ENCODE peak calls at places on chromosomes 2 and 18, in ten cellular contexts. K is breast epithelium; I is Peyer's patch; U is left ventricle myocardium inferior; T is CD4-positive, alpha-beta memory T cell; P is GM23248; V is sigmoid colon; J is cardiac muscle cell; W is effector memory CD4-positive, alpha-beta T cell; C is H1. Q is an unnamed sample.

GRCh38 chr18:8803063-8803795 is 97.9 kb downstream of the MTCL1 start:
- DNase-seq in P (no peak), T (no peak), W (no peak), J (no peak), C (no peak), K (no peak), U (no peak), I (no peak), V (no peak), Q (no peak)

GRCh38 chr2:212945526-212945925 is 205.9 kb downstream of the IKZF2 start:
- DNase-seq in K (no peak), P (no peak), C (no peak), V (no peak), T (no peak), U (no peak), I (no peak), J (no peak), W (no peak), Q (no peak)

GRCh38 chr2:157900203-157900602 is 24.1 kb upstream of the ACVR1 start:
- DNase-seq in J (no peak), K (no peak), V (no peak), I (no peak), T (no peak), U (no peak), W (no peak), P (no peak), C (no peak), Q (no peak)

GRCh38 chr2:203869610-203870042 is 2.1 kb downstream of the CTLA4 start:
- DNase-seq in J (no peak), C (no peak), I (no peak), P (no peak), W (peak; percentile 21), T (peak; percentile 80), V (no peak), U (no peak), K (no peak), Q (no peak)

GRCh38 chr2:9250498-9251153 is 44.0 kb downstream of the ASAP2 start:
- DNase-seq in J (no peak), I (no peak), P (no peak), U (no peak), V (no peak), K (no peak), T (no peak), W (no peak), C (no peak), Q (no peak)

GRCh38 chr2:140949932-140950331 is 1180.9 kb downstream of the LRP1B start:
- DNase-seq in T (no peak), V (no peak), K (no peak), W (no peak), J (no peak), U (no peak), P (no peak), C (no peak), I (no peak), Q (no peak)

GRCh38 chr2:65232636-65233035 is 5.0 kb downstream of the ACTR2 start:
- DNase-seq in J (no peak), W (no peak), U (no peak), V (no peak), P (peak; percentile 84), C (no peak), I (no peak), K (no peak), T (no peak), Q (no peak)

GRCh38 chr2:28997237-28997846 is 16.2 kb downstream of the TOGARAM2 start:
- DNase-seq in I (no peak), P (peak; percentile 73), U (no peak), C (no peak), T (no peak), V (no peak), K (no peak), J (no peak), W (no peak), Q (peak; percentile 19)

GRCh38 chr2:96897491-96898134 is 27.7 kb upstream of the SEMA4C start:
- DNase-seq in K (no peak), U (no peak), P (peak; percentile 44), C (no peak), I (no peak), V (no peak), J (no peak), T (no peak), W (no peak), Q (no peak)

GRCh38 chr2:30628341-30628740 is 178.9 kb downstream of the CAPN13 start:
- DNase-seq in T (no peak), V (no peak), W (no peak), P (peak; percentile 12), I (no peak), C (no peak), K (no peak), J (no peak), U (no peak), Q (no peak)

GRCh38 chr2:27050996-27051901 is at the start of gene AGBL5:
- DNase-seq in I (peak; percentile 96), U (peak; percentile 95), V (peak; percentile 99), C (peak; percentile 84), T (peak; percentile 98), J (peak; percentile 94), P (peak; percentile 92), K (peak; percentile 97), W (peak; percentile 95), Q (peak; percentile 96)

GRCh38 chr2:186493564-186494085 is 7.6 kb downstream of the ZC3H15 start:
- DNase-seq in V (no peak), U (no peak), P (no peak), I (no peak), W (no peak), K (no peak), C (no peak), J (no peak), T (no peak), Q (no peak)

GRCh38 chr18:43420950-43421349 is 143.7 kb upstream of the SYT4 start:
- DNase-seq in V (no peak), P (no peak), J (peak; percentile 9), I (no peak), T (no peak), W (no peak), C (no peak), K (no peak), U (no peak), Q (no peak)

GRCh38 chr2:55111570-55112228 is 61.4 kb upstream of the RTN4 start:
- DNase-seq in I (no peak), C (peak; percentile 33), P (peak; percentile 97), W (no peak), V (peak; percentile 92), K (no peak), U (peak; percentile 36), J (peak; percentile 25), T (no peak), Q (peak; percentile 47)

GRCh38 chr2:132668986-132669853 is 785 bp downstream of the LYPD1 start:
- DNase-seq in U (no peak), I (no peak), W (no peak), T (no peak), J (peak; percentile 32), K (no peak), V (no peak), C (no peak), P (peak; percentile 28), Q (peak; percentile 37)

GRCh38 chr2:132669854-132670103 is 226 bp downstream of the LYPD1 start:
- DNase-seq in U (no peak), W (no peak), K (no peak), V (no peak), I (no peak), C (no peak), J (peak; percentile 67), T (no peak), P (peak; percentile 38), Q (no peak)

GRCh38 chr2:132668189-132668833 is 1.7 kb downstream of the LYPD1 start:
- DNase-seq in C (no peak), T (no peak), K (no peak), V (no peak), U (no peak), P (no peak), J (peak; percentile 62), I (no peak), W (no peak), Q (no peak)

GRCh38 chr2:132670961-132671781 is 1.2 kb upstream of the LYPD1 start:
- DNase-seq in U (no peak), I (no peak), V (no peak), J (no peak), K (no peak), W (no peak), T (no peak), C (no peak), P (peak; percentile 65), Q (no peak)

GRCh38 chr2:132670104-132670960 is at the start of gene LYPD1:
- DNase-seq in W (no peak), U (peak; percentile 18), J (peak; percentile 34), I (no peak), C (no peak), V (peak; percentile 59), T (no peak), K (no peak), P (peak; percentile 16), Q (peak; percentile 52)
- H3K27me3 ChIP-seq in W (no peaks in the 10 kb centered on the region), U (peaks cover 90% of the 10 kb centered on the region), J (peaks cover 98% of the 10 kb centered on the region), I (no peaks in the 10 kb centered on the region), C (peaks cover 14% of the 10 kb centered on the region), V (peaks cover 31% of the 10 kb centered on the region), T (no peaks in the 10 kb centered on the region), K (peaks cover 21% of the 10 kb centered on the region), P (peaks cover 46% of the 10 kb centered on the region), Q (no peaks in the 10 kb centered on the region)

DNA sequence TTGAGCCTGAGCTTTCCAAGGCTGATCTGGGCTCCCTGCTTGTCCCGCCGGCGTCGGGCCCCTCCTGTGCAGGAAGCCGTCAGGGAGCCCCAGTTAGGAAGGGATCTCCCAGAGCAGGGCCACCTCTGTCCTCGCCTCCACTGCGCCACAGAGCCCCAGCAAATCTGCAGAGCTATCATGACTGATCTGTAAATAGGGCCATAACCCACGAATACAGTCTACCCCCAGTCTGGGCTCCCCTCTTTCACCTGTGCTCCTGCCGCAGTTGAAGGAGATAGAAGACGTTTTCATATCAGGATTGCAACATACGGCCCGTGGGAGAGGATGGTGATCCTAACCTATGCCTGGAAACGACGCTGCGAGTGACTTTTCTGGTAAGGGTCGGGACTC is 138.7 kb downstream of the PTGR3 start:
- DNase-seq in K (no peak), U (no peak), V (no peak), T (no peak), P (no peak), C (no peak), W (no peak), J (no peak), I (no peak), Q (no peak)
- H3K4me3 ChIP-seq in K (no peak overlapping the region), U (peak overlapping the region; percentile 52), V (no peak overlapping the region), T (no peak overlapping the region), P (no peak overlapping the region), C (no peak overlapping the region), W (peak overlapping the region; percentile 45), J (no peak overlapping the region), I (peak overlapping the region; percentile 0), Q (no peak overlapping the region)

GRCh38 chr2:42059261-42059898 is 11.6 kb downstream of the PKDCC start:
- DNase-seq in K (no peak), P (no peak), J (no peak), T (no peak), V (no peak), C (no peak), I (no peak), U (no peak), W (no peak), Q (no peak)
- H3K4me1 ChIP-seq in K (no peaks in the 10 kb centered on the region), P (no peaks in the 10 kb centered on the region), J (peaks cover 38% of the 10 kb centered on the region), T (no peaks in the 10 kb centered on the region), V (peaks cover 88% of the 10 kb centered on the region), C (peaks cover 9% of the 10 kb centered on the region), I (no peaks in the 10 kb centered on the region), U (peaks cover 74% of the 10 kb centered on the region), W (no peaks in the 10 kb centered on the region), Q (no peaks in the 10 kb centered on the region)

GRCh38 chr2:151916632-151917031 is 88.4 kb upstream of the ARL5A start:
- DNase-seq in V (no peak), I (no peak), J (no peak), C (no peak), K (no peak), U (no peak), P (no peak), W (no peak), T (no peak), Q (no peak)
- H3K27me3 ChIP-seq in V (no peaks in the 10 kb centered on the region), I (no peaks in the 10 kb centered on the region), J (no peaks in the 10 kb centered on the region), C (no peaks in the 10 kb centered on the region), K (no peaks in the 10 kb centered on the region), U (no peaks in the 10 kb centered on the region), P (no peaks in the 10 kb centered on the region), W (peaks cover 3% of the 10 kb centered on the region), T (no peaks in the 10 kb centered on the region), Q (no peaks in the 10 kb centered on the region)

Q was measured in right lobe of liver.